ENCODE peak calls at places on chromosomes 1 and 21, in ten cellular contexts. Y is psoas muscle; F is right atrium auricular region; C is left lung; Q is left ventricle myocardium inferior; A is GM23248; V is ovary; K is transverse colon; H is CD8-positive, alpha-beta memory T cell; O is testis. J is an unnamed sample. For H3K4me1, the result is how much of the 10 kb centered on the place peaks cover.

GRCh38 chr21:37762606-37763005 is 153.7 kb downstream of the KCNJ6 start:
- DNase-seq in Y (no peak), F (no peak), C (peak), Q (no peak), A (no peak), V (no peak), K (no peak), H (no peak), O (no peak), J (no peak)

GRCh38 chr1:44650159-44650831 is 24.0 kb downstream of the TMEM53 start:
- DNase-seq in Y (peak), F (no peak), C (no peak), Q (peak), A (no peak), V (no peak), K (no peak), H (no peak), O (no peak), J (no peak)

GRCh38 chr21:39000496-39000895 is 182.8 kb downstream of the PSMG1 start:
- DNase-seq in Y (no peak), F (no peak), C (no peak), Q (no peak), A (peak), V (no peak), K (no peak), H (no peak), O (no peak), J (no peak)

GRCh38 chr1:51316113-51316763 is 14.1 kb downstream of the TTC39A start:
- DNase-seq in Y (no peak), F (no peak), C (no peak), Q (no peak), A (no peak), V (no peak), K (no peak), H (no peak), O (no peak), J (no peak)

GRCh38 chr1:197813741-197814140 is 38.5 kb upstream of the DENND1B start:
- DNase-seq in Y (no peak), F (no peak), C (no peak), Q (no peak), A (no peak), V (no peak), K (no peak), H (no peak), O (no peak), J (no peak)

GRCh38 chr1:160070243-160071163 is 543 bp upstream of the KCNJ10 start:
- DNase-seq in Y (peak), F (peak), C (peak), Q (peak), A (peak), V (peak), K (peak), H (peak), O (peak), J (peak)

GRCh38 chr1:48493970-48494769 is 22.2 kb upstream of the SPATA6 start:
- DNase-seq in Y (no peak), F (no peak), C (no peak), Q (no peak), A (peak), V (peak), K (peak), H (no peak), O (peak), J (no peak)

GRCh38 chr1:42046772-42047552 is 106.2 kb upstream of the GUCA2B start:
- DNase-seq in Y (no peak), F (no peak), C (no peak), Q (no peak), A (no peak), V (no peak), K (no peak), H (no peak), O (no peak), J (no peak)

GRCh38 chr1:223748773-223749733 is 36.7 kb downstream of the CAPN2 start:
- DNase-seq in Y (peak), F (peak), C (peak), Q (peak), A (peak), V (peak), K (peak), H (peak), O (peak), J (peak)

GRCh38 chr21:38982096-38982495 is 176.4 kb downstream of the ETS2 start:
- DNase-seq in Y (no peak), F (no peak), C (no peak), Q (no peak), A (no peak), V (no peak), K (no peak), H (no peak), O (no peak), J (no peak)

GRCh38 chr1:207891148-207891547 is 19.8 kb downstream of the CD34 start:
- DNase-seq in Y (no peak), F (no peak), C (no peak), Q (no peak), A (no peak), V (no peak), K (no peak), H (no peak), O (no peak), J (no peak)

GRCh38 chr1:48761411-48761810 is 15.3 kb downstream of the BEND5 start:
- DNase-seq in Y (no peak), F (no peak), C (no peak), Q (no peak), A (peak), V (no peak), K (no peak), H (no peak), O (no peak), J (no peak)

GRCh38 chr1:46599044-46599970 is 4.8 kb downstream of the MKNK1 start:
- DNase-seq in Y (no peak), F (no peak), C (no peak), Q (no peak), A (no peak), V (no peak), K (no peak), H (no peak), O (no peak), J (no peak)

GRCh38 chr1:147821883-147822282 is 61.5 kb upstream of the GJA5 start:
- DNase-seq in Y (no peak), F (peak), C (no peak), Q (no peak), A (peak), V (no peak), K (no peak), H (no peak), O (no peak), J (no peak)

GRCh38 chr1:79161077-79161476 is 154.5 kb upstream of the ADGRL4 start:
- DNase-seq in Y (no peak), F (no peak), C (no peak), Q (no peak), A (peak), V (no peak), K (no peak), H (no peak), O (no peak), J (no peak)

GRCh38 chr1:197320991-197321531 is 53.0 kb downstream of the CRB1 start:
- DNase-seq in Y (no peak), F (no peak), C (no peak), Q (no peak), A (peak), V (peak), K (no peak), H (no peak), O (peak), J (no peak)

GRCh38 chr1:113178522-113178921 is 105.5 kb downstream of the LRIG2 start:
- DNase-seq in Y (no peak), F (no peak), C (no peak), Q (no peak), A (no peak), V (no peak), K (no peak), H (no peak), O (no peak), J (no peak)

GRCh38 chr1:183989078-183989577 is 48.4 kb downstream of the COLGALT2 start:
- DNase-seq in Y (peak), F (peak), C (no peak), Q (peak), A (peak), V (no peak), K (no peak), H (no peak), O (peak), J (no peak)

GRCh38 chr1:53371121-53371666 is 43.3 kb upstream of the LRP8 start:
- DNase-seq in Y (no peak), F (no peak), C (no peak), Q (no peak), A (no peak), V (no peak), K (no peak), H (no peak), O (peak), J (no peak)

GRCh38 chr1:202501281-202501680 is 152.8 kb downstream of the PPP1R12B start:
- DNase-seq in Y (no peak), F (no peak), C (no peak), Q (no peak), A (peak), V (no peak), K (no peak), H (no peak), O (no peak), J (peak)

GRCh38 chr1:43560286-43560685 is 29.6 kb downstream of the PTPRF start:
- DNase-seq in Y (no peak), F (no peak), C (no peak), Q (no peak), A (no peak), V (no peak), K (no peak), H (no peak), O (no peak), J (no peak)
- H3K4me1 ChIP-seq in Y (under half), F (under half), C (under half), Q (under half), A (under half), V (under half), K (under half), H (under half), O (under half), J (under half)

DNA sequence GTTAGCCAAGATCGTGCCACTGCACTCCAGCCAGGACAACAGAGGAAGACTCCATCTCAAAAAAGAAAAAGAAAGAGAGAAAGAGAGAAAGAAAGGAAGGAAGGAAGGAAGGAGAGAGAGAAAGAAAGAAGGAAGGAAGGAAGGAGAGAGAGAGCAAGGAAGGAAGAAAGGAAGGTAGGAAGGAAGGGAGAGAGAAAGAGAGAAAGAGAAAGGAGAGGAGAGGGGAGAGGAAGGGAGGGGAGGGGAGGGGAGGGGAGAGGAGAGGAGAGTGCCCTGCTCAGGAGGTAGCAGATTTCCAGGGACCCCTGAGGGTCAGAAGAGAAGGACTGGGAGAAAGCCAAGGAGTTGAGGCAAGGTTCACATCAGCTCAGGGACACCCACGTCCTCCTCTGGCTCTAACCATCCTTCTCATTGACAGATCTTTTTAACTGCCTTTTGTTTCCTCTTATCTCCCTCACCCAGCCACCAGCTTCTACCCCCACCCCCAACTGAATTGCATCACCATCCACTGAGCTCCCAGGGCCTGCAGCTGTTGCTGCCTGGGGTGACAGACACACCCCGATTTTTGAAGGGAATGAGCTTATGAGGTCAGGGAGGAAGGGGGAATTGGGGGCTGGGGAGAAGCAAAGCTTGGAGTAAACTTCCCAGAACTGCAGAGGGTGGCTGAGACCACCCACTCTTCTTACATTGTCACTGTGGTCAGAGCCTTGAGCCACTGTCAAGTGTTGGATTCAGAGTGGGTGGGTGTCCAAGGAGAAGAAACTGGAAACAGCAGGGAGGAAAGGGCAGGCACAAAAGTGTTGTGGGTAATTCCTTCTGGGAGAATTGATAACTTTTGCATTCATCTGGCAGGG is 91.6 kb downstream of the GLUL start:
- DNase-seq in Y (peak), F (peak), C (peak), Q (peak), A (peak), V (peak), K (peak), H (no peak), O (peak), J (no peak)
- H3K27ac ChIP-seq in Y (no peak), F (peak), C (no peak), Q (peak), A (no peak), V (no peak), K (no peak), H (peak), O (no peak), J (no peak)

DNA sequence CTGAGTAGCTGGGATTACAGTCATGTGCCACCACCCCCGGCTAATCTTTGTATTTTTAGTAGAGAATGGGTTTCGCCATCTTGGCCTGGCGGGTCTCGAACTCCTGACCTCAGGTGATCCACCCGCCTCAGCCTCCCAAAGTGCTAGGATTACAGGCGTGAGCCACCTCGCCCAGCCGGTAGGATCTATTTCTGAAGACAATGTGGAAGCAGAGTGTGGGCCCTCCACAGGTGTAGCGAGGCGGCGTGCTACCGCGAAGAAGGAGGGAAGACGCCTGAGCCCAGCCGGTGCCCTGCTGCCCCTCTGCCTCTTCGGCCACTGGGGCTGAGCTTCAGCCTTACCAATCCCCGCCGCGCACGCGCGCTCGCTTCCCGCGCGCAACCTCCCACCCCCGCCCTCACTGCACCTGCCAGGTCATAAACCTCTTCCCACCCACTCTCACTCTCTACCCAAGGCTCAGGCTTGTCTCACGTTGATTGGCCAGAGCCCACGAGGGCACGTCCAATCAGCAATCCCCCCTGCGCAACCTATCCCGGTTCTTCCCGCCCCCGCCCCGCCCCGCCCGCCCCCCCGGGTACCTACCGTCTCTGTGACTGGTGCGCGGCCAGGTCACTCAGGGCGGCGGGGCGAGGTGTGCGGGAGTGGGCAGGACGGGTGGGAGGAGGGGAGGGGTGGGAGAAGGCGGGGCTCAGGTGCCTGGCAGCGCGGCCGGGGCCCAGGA is 409 bp upstream of the HOOK1 start:
- DNase-seq in Y (peak), F (peak), C (peak), Q (peak), A (no peak), V (peak), K (peak), H (peak), O (peak), J (peak)
- H3K4me3 ChIP-seq in Y (peak), F (peak), C (peak), Q (peak), A (no peak), V (peak), K (peak), H (peak), O (peak), J (peak)

DNA sequence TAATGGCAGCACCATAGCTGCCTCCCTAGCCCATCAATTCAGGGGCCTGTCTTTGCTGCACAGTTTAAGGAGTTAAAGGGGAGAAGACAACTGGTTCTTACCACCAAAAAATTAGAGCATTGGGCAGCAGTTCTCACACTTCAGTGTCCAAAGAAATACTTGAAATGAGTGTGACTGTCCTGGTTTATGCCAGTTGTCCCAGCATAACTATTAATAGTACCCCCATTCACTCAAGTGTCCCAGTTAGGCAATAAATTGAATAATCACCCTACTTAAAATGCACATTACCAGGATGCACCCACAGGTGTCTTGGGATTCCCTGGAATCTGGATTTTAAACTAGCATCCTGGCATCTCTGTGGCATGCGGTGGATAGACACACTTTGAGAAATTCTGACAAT is 51.1 kb downstream of the FAM163A start:
- DNase-seq in Y (no peak), F (no peak), C (no peak), Q (no peak), A (no peak), V (no peak), K (no peak), H (no peak), O (no peak), J (no peak)
- H3K4me1 ChIP-seq in Y (under half), F (under half), C (under half), Q (under half), A (under half), V (under half), K (under half), H (under half), O (under half), J (under half)

GRCh38 chr1:162977944-162978568 is 91.1 kb upstream of the RGS4 start:
- DNase-seq in Y (no peak), F (no peak), C (no peak), Q (no peak), A (peak), V (no peak), K (no peak), H (no peak), O (peak), J (no peak)

GRCh38 chr1:162973381-162973795 is 95.8 kb upstream of the RGS4 start:
- DNase-seq in Y (no peak), F (no peak), C (no peak), Q (no peak), A (peak), V (no peak), K (no peak), H (no peak), O (no peak), J (no peak)

GRCh38 chr1:162972768-162973167 is 96.4 kb upstream of the RGS4 start:
- DNase-seq in Y (no peak), F (no peak), C (no peak), Q (no peak), A (peak), V (no peak), K (no peak), H (no peak), O (no peak), J (no peak)

GRCh38 chr1:162974810-162975209 is 94.4 kb upstream of the RGS4 start:
- DNase-seq in Y (no peak), F (no peak), C (no peak), Q (no peak), A (peak), V (no peak), K (no peak), H (no peak), O (no peak), J (no peak)

GRCh38 chr1:162976628-162977027 is 92.5 kb upstream of the RGS4 start:
- DNase-seq in Y (no peak), F (no peak), C (no peak), Q (no peak), A (no peak), V (no peak), K (no peak), H (no peak), O (no peak), J (no peak)
- H3K27ac ChIP-seq in Y (no peak), F (no peak), C (no peak), Q (no peak), A (no peak), V (no peak), K (no peak), H (no peak), O (no peak), J (no peak)

GRCh38 chr21:25733859-25734653 is 648 bp downstream of the ATP5PF start:
- DNase-seq in Y (no peak), F (no peak), C (no peak), Q (no peak), A (peak), V (no peak), K (no peak), H (no peak), O (no peak), J (peak)

GRCh38 chr21:25732091-25732760 is 2.5 kb downstream of the ATP5PF start:
- DNase-seq in Y (no peak), F (no peak), C (no peak), Q (no peak), A (no peak), V (no peak), K (no peak), H (no peak), O (no peak), J (no peak)

GRCh38 chr21:25735895-25736597 is 1.3 kb downstream of the GABPA start:
- DNase-seq in Y (no peak), F (no peak), C (no peak), Q (no peak), A (peak), V (no peak), K (no peak), H (no peak), O (no peak), J (peak)

GRCh38 chr21:25734654-25735220 is at the start of the genes ATP5PF and GABPA:
- DNase-seq in Y (peak), F (peak), C (peak), Q (peak), A (peak), V (peak), K (peak), H (peak), O (peak), J (peak)

GRCh38 chr21:25735221-25735894 is 586 bp downstream of the GABPA start:
- DNase-seq in Y (peak), F (peak), C (peak), Q (peak), A (peak), V (peak), K (peak), H (peak), O (peak), J (peak)
- H3K4me3 ChIP-seq in Y (peak), F (peak), C (peak), Q (peak), A (peak), V (peak), K (peak), H (peak), O (peak), J (peak)

J was measured in CD4-positive, alpha-beta memory T cell.